ENCODE peak calls at places on chromosomes 4 and X, in four cellular contexts. T is fibroblast of lung, Y is DND-41, L is PC-3. J is an unnamed sample.

GRCh38 chr4:67881226-67881625 is 2.6 kb downstream of the TMPRSS11D start:
- DNase-seq in T (peak), Y (no peak), L (no peak), J (no peak)

GRCh38 chr4:130416228-130416627 is 1320.3 kb downstream of the C4orf33 start:
- DNase-seq in T (no peak), Y (no peak), L (no peak), J (no peak)

GRCh38 chr4:31682796-31683195 is 962.6 kb downstream of the PCDH7 start:
- DNase-seq in T (no peak), Y (no peak), L (no peak), J (no peak)

GRCh38 chr4:140237616-140238352 is 83.8 kb upstream of the MAML3 start:
- DNase-seq in T (peak), Y (no peak), L (no peak), J (peak)

GRCh38 chrX:55450259-55450658 is 1.7 kb upstream of the MAGEH1 start:
- DNase-seq in T (peak), Y (no peak), L (peak), J (no peak)

GRCh38 chr4:117488692-117489091 is 403.3 kb upstream of the TRAM1L1 start:
- DNase-seq in T (no peak), Y (no peak), L (no peak), J (no peak)

GRCh38 chrX:37437160-37437559 is 88.0 kb downstream of the PRRG1 start:
- DNase-seq in T (no peak), Y (no peak), L (no peak), J (no peak)

GRCh38 chrX:134821370-134821769 is 163.1 kb upstream of the PLAC1 start:
- DNase-seq in T (peak), Y (no peak), L (peak), J (no peak)

GRCh38 chr4:36709986-36710385 is 428.6 kb downstream of the DTHD1 start:
- DNase-seq in T (no peak), Y (no peak), L (no peak), J (no peak)

GRCh38 chr4:7807351-7807921 is 132.2 kb downstream of the AFAP1 start:
- DNase-seq in T (peak), Y (no peak), L (no peak), J (no peak)

GRCh38 chrX:101659601-101660063 is at the start of gene ARMCX2:
- DNase-seq in T (peak), Y (no peak), L (no peak), J (peak)

GRCh38 chr4:87260477-87260876 is 40.1 kb upstream of the KLHL8 start:
- DNase-seq in T (no peak), Y (no peak), L (peak), J (no peak)

GRCh38 chrX:132614297-132614696 is 125.5 kb upstream of the MBNL3 start:
- DNase-seq in T (peak), Y (peak), L (peak), J (no peak)

GRCh38 chr4:106320235-106320634 is 3.9 kb downstream of the AIMP1 start:
- DNase-seq in T (no peak), Y (no peak), L (no peak), J (no peak)

GRCh38 chrX:44431206-44431605 is 87.7 kb upstream of the EFHC2 start:
- DNase-seq in T (peak), Y (no peak), L (peak), J (no peak)

GRCh38 chr4:54961357-54961975 is 163.9 kb downstream of the KDR start:
- DNase-seq in T (peak), Y (no peak), L (peak), J (no peak)

GRCh38 chrX:6694977-6695376 is 160.1 kb upstream of the VCX3A start:
- DNase-seq in T (no peak), Y (no peak), L (no peak), J (no peak)

GRCh38 chr4:118834070-118834469 is 1.9 kb downstream of the SEC24D start:
- DNase-seq in T (no peak), Y (no peak), L (no peak), J (no peak)
- H3K4me3 ChIP-seq in T (peak), Y (no peak), L (peak), J (no peak)

GRCh38 chr4:958314-958665 is 15.1 kb downstream of the DGKQ start:
- DNase-seq in T (no peak), Y (no peak), L (no peak), J (no peak)

GRCh38 chr4:960140-960735 is 13.1 kb downstream of the DGKQ start:
- DNase-seq in T (no peak), Y (no peak), L (no peak), J (no peak)

GRCh38 chr4:957581-958313 is 15.6 kb downstream of the DGKQ start:
- DNase-seq in T (no peak), Y (no peak), L (no peak), J (no peak)

GRCh38 chr4:959338-960139 is 13.8 kb downstream of the DGKQ start:
- DNase-seq in T (no peak), Y (no peak), L (no peak), J (no peak)

GRCh38 chr4:958836-959337 is 14.5 kb downstream of the DGKQ start:
- DNase-seq in T (no peak), Y (no peak), L (no peak), J (no peak)
- H3K9ac ChIP-seq in T (no peak), Y (no peak), L (no peak), J (no peak)

GRCh38 chr4:73221734-73222133 is 36.9 kb downstream of the ANKRD17 start:
- DNase-seq in T (no peak), Y (no peak), L (no peak), J (no peak)
- H3K4me3 ChIP-seq in T (peak), Y (peak), L (peak), J (no peak)

DNA sequence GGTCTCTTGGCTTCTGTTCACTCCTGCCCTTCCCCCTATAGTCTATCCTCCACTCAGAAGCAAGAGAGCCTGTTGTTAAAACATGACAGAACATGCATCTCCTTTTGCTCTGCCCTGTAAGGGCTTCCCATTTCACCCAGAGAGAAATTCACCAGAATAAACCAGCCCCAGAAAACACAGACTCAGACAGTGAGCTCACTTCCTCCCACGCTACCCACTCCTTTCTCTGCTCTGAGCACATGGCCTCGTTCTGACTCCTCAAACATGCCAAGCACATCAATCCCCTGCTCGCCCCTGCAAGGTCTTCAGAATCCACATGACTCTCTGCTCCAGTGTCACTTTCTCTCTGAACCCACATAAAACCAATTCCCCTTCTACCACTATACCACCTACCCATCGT is 50.4 kb downstream of the MID1 start:
- DNase-seq in T (no peak), Y (no peak), L (no peak), J (no peak)
- H3K9ac ChIP-seq in T (no peak), Y (no peak), L (no peak), J (no peak)

GRCh38 chr4:103158760-103159159 is 39.4 kb downstream of the CENPE start:
- DNase-seq in T (no peak), Y (no peak), L (no peak), J (no peak)
- H3K4me3 ChIP-seq in T (no peak), Y (no peak), L (no peak), J (no peak)

GRCh38 chr4:183335369-183335940 is 13.2 kb upstream of the CLDN24 start:
- DNase-seq in T (peak), Y (no peak), L (peak), J (no peak)
- H3K9ac ChIP-seq in T (no peak), Y (no peak), L (peak), J (no peak)

GRCh38 chr4:156962551-156962974 is 9.0 kb downstream of the PDGFC start:
- DNase-seq in T (peak), Y (no peak), L (peak), J (no peak)
- H3K4me3 ChIP-seq in T (no peak), Y (no peak), L (no peak), J (no peak)

GRCh38 chrX:48520455-48520854 is 1.2 kb upstream of the EBP start:
- DNase-seq in T (no peak), Y (peak), L (no peak), J (no peak)
- H3K9ac ChIP-seq in T (no peak), Y (no peak), L (no peak), J (no peak)

GRCh38 chr4:152100378-152101201 is 339.8 kb upstream of the GATB start:
- DNase-seq in T (no peak), Y (peak), L (peak), J (no peak)
- H3K4me3 ChIP-seq in T (no peak), Y (no peak), L (peak), J (no peak)

GRCh38 chr4:44056721-44057151 is 391.9 kb downstream of the KCTD8 start:
- DNase-seq in T (no peak), Y (no peak), L (no peak), J (no peak)
- H3K9ac ChIP-seq in T (no peak), Y (no peak), L (no peak), J (no peak)